ENCODE peak calls at places on chromosomes 7 and 10, in seven cellular contexts. One of them, this sample, is unnamed.

GRCh38 chr7:155356323-155357105 is 58.8 kb downstream of the INSIG1 start:
- DNase-seq in MCF 10A: peak; percentile 47
- DNase-seq in ovary: peak; percentile 20
- DNase-seq in ELR: peak; percentile 52
- DNase-seq in CD8-positive, alpha-beta T cell: no peak
- DNase-seq in HEK293T: peak; percentile 68
- DNase-seq in brain microvascular endothelial cell: peak; percentile 18
- DNase-seq in this sample: no peak

GRCh38 chr7:12494354-12495024 is 76.0 kb upstream of the SCIN start:
- DNase-seq in CD8-positive, alpha-beta T cell: no peak
- DNase-seq in ovary: no peak
- DNase-seq in HEK293T: no peak
- DNase-seq in MCF 10A: no peak
- DNase-seq in ELR: no peak
- DNase-seq in brain microvascular endothelial cell: no peak
- DNase-seq in this sample: no peak

GRCh38 chr10:45425628-45426563 is 51.9 kb downstream of the ALOX5 start:
- DNase-seq in MCF 10A: peak; percentile 71
- DNase-seq in ELR: peak; percentile 17
- DNase-seq in ovary: no peak
- DNase-seq in HEK293T: no peak
- DNase-seq in brain microvascular endothelial cell: no peak
- DNase-seq in CD8-positive, alpha-beta T cell: no peak
- DNase-seq in this sample: no peak

GRCh38 chr10:90288403-90288933 is 569.4 kb downstream of the HTR7 start:
- DNase-seq in CD8-positive, alpha-beta T cell: no peak
- DNase-seq in brain microvascular endothelial cell: peak; percentile 56
- DNase-seq in HEK293T: no peak
- DNase-seq in ovary: no peak
- DNase-seq in MCF 10A: peak; percentile 42
- DNase-seq in ELR: peak; percentile 33
- DNase-seq in this sample: no peak

GRCh38 chr10:75527542-75527941 is 96.1 kb downstream of the LRMDA start:
- DNase-seq in MCF 10A: no peak
- DNase-seq in ELR: no peak
- DNase-seq in CD8-positive, alpha-beta T cell: no peak
- DNase-seq in ovary: no peak
- DNase-seq in brain microvascular endothelial cell: no peak
- DNase-seq in HEK293T: no peak
- DNase-seq in this sample: no peak

GRCh38 chr10:36759111-36759805 is 366.1 kb upstream of the ANKRD30A start:
- DNase-seq in brain microvascular endothelial cell: peak; percentile 68
- DNase-seq in CD8-positive, alpha-beta T cell: no peak
- DNase-seq in ovary: peak; percentile 44
- DNase-seq in MCF 10A: peak; percentile 37
- DNase-seq in ELR: peak; percentile 52
- DNase-seq in HEK293T: no peak
- DNase-seq in this sample: no peak

GRCh38 chr10:74178042-74178791 is 27.2 kb downstream of the ADK start:
- DNase-seq in ELR: no peak
- DNase-seq in CD8-positive, alpha-beta T cell: no peak
- DNase-seq in HEK293T: no peak
- DNase-seq in MCF 10A: no peak
- DNase-seq in brain microvascular endothelial cell: no peak
- DNase-seq in ovary: no peak
- DNase-seq in this sample: no peak

GRCh38 chr10:42830237-42830636 is 47.6 kb downstream of the BMS1 start:
- DNase-seq in ELR: no peak
- DNase-seq in MCF 10A: no peak
- DNase-seq in ovary: no peak
- DNase-seq in HEK293T: no peak
- DNase-seq in brain microvascular endothelial cell: no peak
- DNase-seq in CD8-positive, alpha-beta T cell: no peak
- DNase-seq in this sample: no peak

GRCh38 chr7:125136755-125137547 is 207.3 kb upstream of the POT1 start:
- DNase-seq in CD8-positive, alpha-beta T cell: no peak
- DNase-seq in ovary: no peak
- DNase-seq in ELR: no peak
- DNase-seq in MCF 10A: peak; percentile 93
- DNase-seq in brain microvascular endothelial cell: peak; percentile 55
- DNase-seq in HEK293T: no peak
- DNase-seq in this sample: no peak

GRCh38 chr10:14683246-14683645 is 91.5 kb downstream of the FAM107B start:
- DNase-seq in MCF 10A: no peak
- DNase-seq in brain microvascular endothelial cell: no peak
- DNase-seq in ELR: no peak
- DNase-seq in HEK293T: no peak
- DNase-seq in ovary: no peak
- DNase-seq in CD8-positive, alpha-beta T cell: no peak
- DNase-seq in this sample: no peak

GRCh38 chr10:94214497-94214896 is 148.2 kb downstream of the NOC3L start:
- DNase-seq in ELR: no peak
- DNase-seq in brain microvascular endothelial cell: no peak
- DNase-seq in HEK293T: no peak
- DNase-seq in MCF 10A: no peak
- DNase-seq in ovary: no peak
- DNase-seq in CD8-positive, alpha-beta T cell: no peak
- DNase-seq in this sample: no peak

GRCh38 chr10:92830478-92831389 is 17.6 kb upstream of the EXOC6 start:
- DNase-seq in HEK293T: no peak
- DNase-seq in ovary: no peak
- DNase-seq in MCF 10A: no peak
- DNase-seq in CD8-positive, alpha-beta T cell: no peak
- DNase-seq in brain microvascular endothelial cell: no peak
- DNase-seq in ELR: no peak
- DNase-seq in this sample: no peak

GRCh38 chr7:29783671-29784070 is 22.6 kb upstream of the WIPF3 start:
- DNase-seq in ELR: no peak
- DNase-seq in HEK293T: no peak
- DNase-seq in brain microvascular endothelial cell: no peak
- DNase-seq in CD8-positive, alpha-beta T cell: no peak
- DNase-seq in MCF 10A: no peak
- DNase-seq in ovary: no peak
- DNase-seq in this sample: no peak

GRCh38 chr10:67075381-67076001 is 149.7 kb downstream of the LRRTM3 start:
- DNase-seq in HEK293T: no peak
- DNase-seq in ovary: no peak
- DNase-seq in CD8-positive, alpha-beta T cell: no peak
- DNase-seq in ELR: no peak
- DNase-seq in MCF 10A: no peak
- DNase-seq in brain microvascular endothelial cell: no peak
- DNase-seq in this sample: no peak

GRCh38 chr7:20217193-20217948 is at the start of gene MACC1:
- DNase-seq in ovary: no peak
- DNase-seq in HEK293T: no peak
- DNase-seq in ELR: no peak
- DNase-seq in MCF 10A: peak; percentile 69
- DNase-seq in CD8-positive, alpha-beta T cell: peak; percentile 11
- DNase-seq in brain microvascular endothelial cell: no peak
- DNase-seq in this sample: no peak

GRCh38 chr7:157056246-157056645 is 45.8 kb upstream of the MNX1 start:
- DNase-seq in ovary: no peak
- DNase-seq in ELR: no peak
- DNase-seq in CD8-positive, alpha-beta T cell: no peak
- DNase-seq in MCF 10A: no peak
- DNase-seq in HEK293T: no peak
- DNase-seq in brain microvascular endothelial cell: no peak
- DNase-seq in this sample: no peak

GRCh38 chr10:62136931-62137330 is 131.7 kb downstream of the RTKN2 start:
- DNase-seq in brain microvascular endothelial cell: no peak
- DNase-seq in CD8-positive, alpha-beta T cell: no peak
- DNase-seq in HEK293T: no peak
- DNase-seq in ovary: no peak
- DNase-seq in MCF 10A: no peak
- DNase-seq in ELR: peak; percentile 86
- DNase-seq in this sample: no peak